ENCODE peak calls at places on chromosomes 3 and 15, in seven cellular contexts. H is activated T-helper 1 cell treated with anti-CD3 and anti-CD28 coated beads, Interleukin-12 subunit alpha, Interleukin-12 subunit beta, Interleukin-2, Interleukin-4 antibody, amounts not matched to agents 30 ng/mL and 10 ng/mL and 1 ng/mL, durations not matched to agents 14 hours and 24 hours and 36 hours; L is GDM1; N is M059J; V is activated CD4-positive, alpha-beta T cell treated with anti-CD3 and anti-CD28 coated beads for 36 hours; W is EL; T is A673. I is an unnamed sample.

GRCh38 chr15:62889734-62890505 is 152.6 kb upstream of the TPM1 start:
- DNase-seq in H (no peak), L (no peak), N (peak; percentile 80), V (no peak), W (no peak), T (no peak), I (peak; percentile 26)

GRCh38 chr15:60649845-60650548 is 171.1 kb upstream of the ICE2 start:
- DNase-seq in H (peak; percentile 46), L (no peak), N (no peak), V (peak; percentile 68), W (no peak), T (no peak), I (no peak)

GRCh38 chr3:14622368-14622767 is 29.2 kb upstream of the CCDC174 start:
- DNase-seq in H (no peak), L (no peak), N (no peak), V (no peak), W (no peak), T (no peak), I (no peak)

GRCh38 chr15:66830358-66830757 is 128.3 kb downstream of the SMAD6 start:
- DNase-seq in H (no peak), L (no peak), N (peak; percentile 87), V (no peak), W (peak; percentile 79), T (no peak), I (no peak)

GRCh38 chr15:95558131-95558530 is 772.4 kb upstream of the NR2F2 start:
- DNase-seq in H (no peak), L (no peak), N (peak; percentile 19), V (no peak), W (peak; percentile 17), T (no peak), I (no peak)

GRCh38 chr15:82044373-82045178 is 1.2 kb downstream of the MEX3B start:
- DNase-seq in H (no peak), L (peak; percentile 80), N (peak; percentile 31), V (peak; percentile 61), W (peak; percentile 71), T (peak; percentile 64), I (peak; percentile 27)

GRCh38 chr3:135982922-135983581 is 17.5 kb downstream of the PPP2R3A start:
- DNase-seq in H (no peak), L (no peak), N (peak; percentile 74), V (no peak), W (peak; percentile 72), T (no peak), I (no peak)

GRCh38 chr3:13704174-13704573 is 155.2 kb downstream of the FBLN2 start:
- DNase-seq in H (no peak), L (no peak), N (no peak), V (no peak), W (no peak), T (no peak), I (no peak)

GRCh38 chr15:35252351-35252865 is 167.3 kb upstream of the NANOGP8 start:
- DNase-seq in H (no peak), L (no peak), N (peak; percentile 41), V (no peak), W (no peak), T (no peak), I (no peak)